ENCODE peak calls at places on chromosomes 6 and 20, in eight cellular contexts. S is spleen, N is WTC11, K is tibial nerve, W is RWPE1, G is dorsolateral prefrontal cortex, L is mesothelial cell of epicardium, Q is heart left ventricle. P is an unnamed sample.

GRCh38 chr6:41184761-41185160 is 16.2 kb downstream of the TREML2 start:
- DNase-seq in W (no peak), S (no peak), N (no peak), Q (no peak), K (no peak), G (no peak), L (no peak), P (no peak)

GRCh38 chr6:111855775-111856174 is 17.5 kb downstream of the FYN start:
- DNase-seq in K (no peak), L (no peak), N (no peak), W (no peak), S (no peak), Q (no peak), G (no peak), P (no peak)

GRCh38 chr20:25207960-25208534 is 12.5 kb downstream of the ENTPD6 start:
- DNase-seq in Q (no peak), G (no peak), L (no peak), N (no peak), K (no peak), S (no peak), W (no peak), P (no peak)

GRCh38 chr20:23178806-23179205 is 92.7 kb upstream of the CD93 start:
- DNase-seq in S (no peak), N (no peak), G (no peak), W (no peak), Q (peak), L (no peak), K (no peak), P (no peak)

GRCh38 chr20:34369265-34369664 is 6.2 kb downstream of the ITCH start:
- DNase-seq in N (no peak), L (no peak), Q (no peak), W (no peak), G (no peak), K (no peak), S (no peak), P (no peak)

GRCh38 chr6:10800810-10801209 is 37.5 kb downstream of the MAK start:
- DNase-seq in Q (no peak), N (no peak), W (peak), K (no peak), G (no peak), S (no peak), L (no peak), P (peak)

GRCh38 chr20:1752045-1752444 is 94.5 kb upstream of the SIRPG start:
- DNase-seq in G (no peak), Q (no peak), W (no peak), S (no peak), K (no peak), L (no peak), N (no peak), P (no peak)

GRCh38 chr20:33835773-33836172 is 24.6 kb downstream of the CHMP4B start:
- DNase-seq in G (no peak), N (no peak), K (no peak), S (no peak), W (no peak), Q (no peak), L (no peak), P (no peak)

GRCh38 chr6:160634706-160635105 is 29.4 kb downstream of the LPA start:
- DNase-seq in L (no peak), N (no peak), G (no peak), Q (no peak), W (no peak), K (no peak), S (no peak), P (no peak)

GRCh38 chr20:4913147-4913546 is 88.2 kb downstream of the SLC23A2 start:
- DNase-seq in Q (no peak), G (no peak), W (no peak), K (no peak), L (no peak), S (no peak), N (no peak), P (no peak)

DNA sequence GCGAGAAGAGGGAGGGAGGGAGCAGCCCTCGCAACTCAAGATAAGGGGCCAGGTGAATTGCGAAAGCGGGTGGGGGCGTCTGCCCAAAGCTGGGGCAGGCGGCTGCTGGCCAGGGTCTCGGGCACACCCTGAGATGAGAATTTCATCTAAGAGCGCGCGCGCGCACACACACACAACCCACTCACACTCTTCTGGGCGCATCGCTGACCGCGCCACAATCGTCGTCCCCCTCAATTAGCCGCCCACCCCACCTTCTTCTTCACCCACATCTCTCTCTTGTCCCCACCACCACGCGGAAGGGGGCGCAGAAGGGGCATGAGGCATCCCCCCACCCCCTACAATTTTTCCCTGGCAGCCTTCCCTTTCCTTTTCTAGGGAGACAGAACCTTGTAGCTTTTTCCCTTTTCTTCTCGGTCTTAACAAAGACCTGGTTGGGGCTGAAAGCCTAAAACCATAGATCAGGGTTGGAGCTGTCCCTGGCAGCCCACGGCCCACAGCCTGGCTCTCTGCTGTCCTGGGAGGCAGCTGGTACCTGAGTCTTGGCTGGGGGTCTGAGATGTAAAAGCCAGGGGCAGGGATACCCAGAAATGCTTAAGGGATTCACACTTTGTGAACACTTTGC is 737 bp upstream of the PTPRT start:
- DNase-seq in G (no peak), L (no peak), K (no peak), S (no peak), W (no peak), Q (no peak), N (no peak), P (no peak)
- TF ChIP-seq CTCF in G (no peak), L (no peak), K (no peak), S (no peak), W (no peak), Q (no peak), N (no peak), P (no peak)

GRCh38 chr6:78861509-78861908 is 5.8 kb upstream of the IRAK1BP1 start:
- DNase-seq in G (no peak), L (no peak), Q (no peak), N (no peak), S (no peak), W (no peak), K (no peak), P (no peak)
- TF ChIP-seq CTCF in G (no peak), L (no peak), Q (no peak), N (no peak), S (no peak), W (no peak), K (no peak), P (no peak)

GRCh38 chr6:84758486-84758885 is 5.9 kb downstream of the TBX18 start:
- DNase-seq in S (no peak), G (no peak), W (no peak), N (no peak), K (no peak), L (no peak), Q (no peak), P (no peak)

GRCh38 chr6:84753173-84753572 is 11.2 kb downstream of the TBX18 start:
- DNase-seq in W (no peak), K (no peak), L (no peak), Q (no peak), S (no peak), G (no peak), N (no peak), P (no peak)

GRCh38 chr6:84762220-84762940 is 2.0 kb downstream of the TBX18 start:
- DNase-seq in L (peak), S (no peak), Q (peak), N (peak), K (peak), W (peak), G (no peak), P (peak)

GRCh38 chr6:84752118-84752850 is 12.1 kb downstream of the TBX18 start:
- DNase-seq in K (no peak), G (no peak), S (no peak), L (no peak), Q (no peak), W (no peak), N (no peak), P (no peak)

GRCh38 chr6:84756466-84756865 is 7.9 kb downstream of the TBX18 start:
- DNase-seq in S (no peak), Q (no peak), L (no peak), N (no peak), K (no peak), G (no peak), W (no peak), P (no peak)
- TF ChIP-seq CTCF in S (no peak), Q (no peak), L (no peak), N (no peak), K (no peak), G (no peak), W (no peak), P (no peak)

DNA sequence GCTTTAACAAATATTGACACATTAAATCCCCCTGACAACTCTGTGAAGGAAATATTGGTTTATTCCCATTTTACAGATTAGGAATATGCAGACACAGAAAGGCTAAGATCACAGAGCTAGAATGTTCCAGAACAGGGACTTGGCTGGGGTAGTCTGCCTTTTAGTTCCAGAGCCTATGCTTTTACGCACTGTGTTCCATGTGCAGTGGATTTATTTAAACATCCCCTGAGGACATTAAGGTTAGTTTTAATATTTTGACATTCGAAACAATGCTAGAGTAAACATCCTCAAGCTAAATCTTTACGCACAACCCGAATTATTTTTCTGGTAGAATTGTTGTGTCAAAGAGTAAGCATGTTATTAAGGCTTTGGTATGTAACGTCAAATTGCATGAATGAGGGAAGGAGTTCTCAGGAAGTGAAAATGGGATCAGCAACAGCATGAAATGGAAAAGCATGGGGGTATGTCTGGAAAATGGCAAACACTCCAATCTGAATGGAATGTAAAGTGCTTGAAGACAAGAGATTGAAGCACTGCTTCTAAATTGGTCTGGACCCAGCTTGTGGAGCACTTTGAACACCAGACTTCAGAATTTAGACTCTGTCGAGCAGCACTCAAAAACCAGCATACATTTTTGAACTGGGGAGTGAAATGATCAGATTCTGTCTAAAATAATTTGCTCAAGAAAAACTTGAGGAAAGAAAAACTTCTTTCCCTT is 429.9 kb downstream of the CD83 start:
- DNase-seq in G (no peak), N (no peak), S (no peak), Q (no peak), L (no peak), W (no peak), K (no peak), P (no peak)
- TF ChIP-seq CTCF in G (no peak), N (no peak), S (no peak), Q (no peak), L (no peak), W (no peak), K (no peak), P (no peak)

P was measured in Calu3.